ENCODE peak calls at places on chromosome 11, in five cellular contexts. D is pancreas, B is psoas muscle, K is heart right ventricle, Q is neural progenitor cell. Y is an unnamed sample.

GRCh38 chr11:40679276-40679675 is 780.2 kb downstream of the LRRC4C start:
- DNase-seq in D (no peak), B (no peak), K (no peak), Q (peak), Y (no peak)

GRCh38 chr11:82080160-82080559 is 653.5 kb downstream of the FAM181B start:
- DNase-seq in D (no peak), B (no peak), K (no peak), Q (no peak), Y (no peak)

GRCh38 chr11:37506516-37506915 is 908.5 kb upstream of the RAG2 start:
- DNase-seq in D (no peak), B (no peak), K (no peak), Q (no peak), Y (no peak)

GRCh38 chr11:7671807-7672206 is 1.5 kb downstream of the CYB5R2 start:
- DNase-seq in D (no peak), B (no peak), K (no peak), Q (no peak), Y (no peak)

GRCh38 chr11:70885281-70885680 is 367.1 kb downstream of the SHANK2 start:
- DNase-seq in D (no peak), B (no peak), K (no peak), Q (no peak), Y (no peak)

GRCh38 chr11:73187854-73188253 is 30.2 kb upstream of the P2RY2 start:
- DNase-seq in D (no peak), B (no peak), K (no peak), Q (no peak), Y (no peak)

GRCh38 chr11:83693279-83693992 is 407.3 kb upstream of the CCDC90B start:
- DNase-seq in D (no peak), B (no peak), K (no peak), Q (no peak), Y (no peak)

GRCh38 chr11:85752201-85752889 is 58.6 kb downstream of the SYTL2 start:
- DNase-seq in D (peak), B (no peak), K (no peak), Q (no peak), Y (no peak)

GRCh38 chr11:75524576-75525432 is 937 bp downstream of the GDPD5 start:
- DNase-seq in D (peak), B (no peak), K (peak), Q (peak), Y (no peak)

GRCh38 chr11:126026579-126026978 is 36.1 kb downstream of the CDON start:
- DNase-seq in D (no peak), B (no peak), K (no peak), Q (no peak), Y (no peak)

GRCh38 chr11:74719011-74719410 is 12.2 kb downstream of the CHRDL2 start:
- DNase-seq in D (no peak), B (no peak), K (no peak), Q (no peak), Y (no peak)

GRCh38 chr11:8250981-8251620 is 12.6 kb downstream of the LMO1 start:
- DNase-seq in D (no peak), B (no peak), K (no peak), Q (no peak), Y (no peak)

GRCh38 chr11:11662578-11662977 is 40.8 kb upstream of the GALNT18 start:
- DNase-seq in D (no peak), B (no peak), K (no peak), Q (no peak), Y (no peak)

GRCh38 chr11:87819141-87819540 is 356.1 kb downstream of the RAB38 start:
- DNase-seq in D (no peak), B (no peak), K (no peak), Q (no peak), Y (no peak)

GRCh38 chr11:11567862-11568650 is 53.7 kb downstream of the GALNT18 start:
- DNase-seq in D (no peak), B (no peak), K (no peak), Q (no peak), Y (no peak)

GRCh38 chr11:1234771-1235614 is 12.1 kb downstream of the MUC5B start:
- DNase-seq in D (no peak), B (peak), K (peak), Q (peak), Y (peak)

GRCh38 chr11:87185228-87185627 is 147.5 kb downstream of the TMEM135 start:
- DNase-seq in D (no peak), B (no peak), K (no peak), Q (no peak), Y (no peak)

GRCh38 chr11:134544095-134544815 is 132.2 kb upstream of the B3GAT1 start:
- DNase-seq in D (no peak), B (no peak), K (no peak), Q (no peak), Y (no peak)

GRCh38 chr11:103862049-103862826 is 174.2 kb upstream of the DDI1 start:
- DNase-seq in D (no peak), B (no peak), K (no peak), Q (no peak), Y (no peak)

GRCh38 chr11:131710511-131710910 is 340.1 kb downstream of the NTM start:
- DNase-seq in D (no peak), B (no peak), K (no peak), Q (no peak), Y (no peak)

GRCh38 chr11:34860518-34860917 is 55.7 kb downstream of the APIP start:
- DNase-seq in D (no peak), B (no peak), K (no peak), Q (no peak), Y (no peak)

GRCh38 chr11:43833657-43834073 is 47.0 kb upstream of the ALKBH3 start:
- DNase-seq in D (no peak), B (no peak), K (no peak), Q (no peak), Y (no peak)

GRCh38 chr11:107999759-108000455 is 8.8 kb upstream of the CUL5 start:
- DNase-seq in D (no peak), B (no peak), K (no peak), Q (peak), Y (no peak)

GRCh38 chr11:57324154-57324885 is 432 bp downstream of the TNKS1BP1 start:
- DNase-seq in D (peak), B (peak), K (peak), Q (peak), Y (peak)

GRCh38 chr11:33944693-33945424 is 53.0 kb upstream of the LMO2 start:
- DNase-seq in D (no peak), B (no peak), K (no peak), Q (no peak), Y (no peak)

GRCh38 chr11:120344302-120345004 is 8.2 kb downstream of the ARHGEF12 start:
- DNase-seq in D (no peak), B (no peak), K (no peak), Q (no peak), Y (no peak)

GRCh38 chr11:8354622-8355417 is 91.1 kb upstream of the LMO1 start:
- DNase-seq in D (no peak), B (no peak), K (no peak), Q (peak), Y (no peak)

GRCh38 chr11:10770626-10771254 is 19.7 kb downstream of the CTR9 start:
- DNase-seq in D (peak), B (peak), K (peak), Q (peak), Y (peak)

GRCh38 chr11:62855571-62856332 is 16.4 kb upstream of the WDR74 start:
- DNase-seq in D (peak), B (peak), K (peak), Q (peak), Y (peak)

GRCh38 chr11:32478277-32478731 is 43.0 kb upstream of the WT1 start:
- DNase-seq in D (no peak), B (no peak), K (no peak), Q (no peak), Y (peak)

GRCh38 chr11:89463381-89463780 is 27.8 kb downstream of the NOX4 start:
- DNase-seq in D (no peak), B (no peak), K (no peak), Q (no peak), Y (no peak)

GRCh38 chr11:32358729-32359128 is 76.6 kb downstream of the WT1 start:
- DNase-seq in D (no peak), B (no peak), K (no peak), Q (peak), Y (peak)

DNA sequence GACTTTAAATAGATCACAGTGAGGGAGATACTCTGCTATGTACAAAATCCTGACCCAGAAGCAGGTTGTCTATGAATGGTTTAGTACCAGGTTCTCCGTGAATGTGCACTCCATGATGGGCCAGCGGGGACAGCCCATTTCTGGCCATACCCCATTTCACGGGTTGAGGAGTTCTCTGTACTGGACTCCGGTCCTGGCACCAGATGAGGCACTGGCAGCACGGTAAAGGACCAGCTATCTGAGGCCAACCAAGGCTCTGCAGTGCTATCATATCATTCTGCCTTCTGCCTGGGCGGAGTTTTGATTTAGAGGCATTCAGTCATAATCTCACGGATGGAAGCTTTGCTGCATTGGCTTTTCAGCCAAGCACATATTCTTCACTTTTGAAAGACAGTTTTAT is 18.5 kb upstream of the KMT5B start:
- DNase-seq in D (no peak), B (no peak), K (no peak), Q (no peak), Y (no peak)
- H3K4me3 ChIP-seq in D (no peak), B (no peak), K (no peak), Q (no peak), Y (no peak)

DNA sequence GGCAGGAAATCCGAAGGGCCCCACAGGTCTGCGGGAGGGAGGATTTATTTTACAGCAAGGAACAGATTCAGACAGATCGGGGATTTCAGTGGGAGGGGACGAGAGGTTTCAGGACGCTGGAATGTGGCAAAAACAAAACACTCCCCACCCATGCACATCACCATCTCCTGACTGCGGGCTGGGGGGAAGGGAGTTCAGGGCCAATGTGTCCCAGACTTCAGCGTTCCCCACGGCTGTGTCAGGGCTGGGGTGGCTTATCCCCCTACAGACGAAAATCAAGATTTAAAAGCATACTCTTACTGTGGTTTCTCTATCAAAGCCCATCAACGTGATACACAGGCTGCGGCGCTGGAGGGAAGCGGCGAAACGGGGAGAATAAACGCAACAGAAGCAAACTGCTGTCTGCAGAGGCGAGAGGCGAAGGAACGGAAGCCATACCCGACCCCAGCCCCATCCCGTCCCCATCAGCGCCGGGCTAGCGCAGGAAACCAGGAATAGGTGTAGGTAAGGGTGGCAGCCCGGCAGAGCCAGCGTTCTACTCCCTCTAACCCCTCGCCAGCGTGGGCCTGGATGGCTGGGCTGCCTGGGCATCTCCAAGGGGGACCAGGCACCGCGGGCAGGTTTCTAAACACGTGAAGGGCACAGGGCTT is 2.7 kb downstream of the TENM4 start:
- DNase-seq in D (no peak), B (no peak), K (no peak), Q (peak), Y (no peak)
- H3K4me3 ChIP-seq in D (no peak), B (peak), K (peak), Q (peak), Y (peak)

GRCh38 chr11:6646631-6647281 is 8.9 kb downstream of the DCHS1 start:
- DNase-seq in D (no peak), B (no peak), K (peak), Q (no peak), Y (peak)
- H3K4me3 ChIP-seq in D (no peak), B (no peak), K (no peak), Q (no peak), Y (no peak)

DNA sequence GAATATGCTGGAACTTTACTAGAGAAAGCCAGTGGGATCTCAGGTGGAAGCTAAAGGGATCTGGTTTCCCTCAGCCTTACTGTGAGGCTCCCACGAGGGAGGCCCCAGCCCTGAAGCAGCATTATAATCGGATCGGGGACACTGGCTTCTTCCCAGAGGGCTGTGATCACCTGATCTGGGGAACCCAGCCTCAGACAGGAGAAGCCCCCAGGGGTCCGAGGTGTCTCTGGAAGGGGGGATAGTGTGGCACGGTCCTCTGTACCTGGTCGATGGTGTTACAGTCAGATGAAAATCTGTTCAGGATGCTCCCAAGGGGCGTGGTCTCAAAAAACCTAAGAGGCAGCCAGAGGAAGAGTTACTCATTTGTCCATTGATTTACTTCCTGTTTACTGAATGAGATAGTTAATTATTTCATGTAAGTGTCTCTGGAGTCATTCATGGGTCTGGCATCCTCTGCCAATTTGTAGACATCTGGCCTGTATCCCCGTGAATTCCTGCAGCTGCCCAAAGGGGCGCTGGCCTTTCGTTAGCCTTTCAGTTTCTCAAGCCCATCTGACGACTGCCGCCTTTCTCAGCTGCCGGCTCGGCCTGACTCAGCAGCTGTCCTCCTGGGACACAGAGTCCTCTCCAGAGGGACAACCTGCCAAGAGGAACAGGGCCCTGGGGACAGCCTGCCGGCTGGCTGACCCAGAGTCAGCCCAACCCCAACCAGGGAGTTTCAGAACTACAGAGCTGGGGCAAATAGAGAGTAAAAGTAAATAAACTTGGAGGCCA is 17.0 kb upstream of the KCNJ11 start:
- DNase-seq in D (peak), B (peak), K (peak), Q (peak), Y (peak)
- H3K4me3 ChIP-seq in D (no peak), B (peak), K (no peak), Q (no peak), Y (no peak)

GRCh38 chr11:22193348-22194051 is 615 bp downstream of the ANO5 start:
- DNase-seq in D (peak), B (peak), K (peak), Q (peak), Y (peak)
- H3K4me3 ChIP-seq in D (peak), B (peak), K (peak), Q (peak), Y (peak)

GRCh38 chr11:47850337-47850736 is 2.2 kb upstream of the NUP160 start:
- DNase-seq in D (no peak), B (no peak), K (no peak), Q (no peak), Y (no peak)

GRCh38 chr11:47847892-47848635 is at the start of gene NUP160:
- DNase-seq in D (peak), B (peak), K (peak), Q (peak), Y (peak)

GRCh38 chr11:47847537-47847891 is 636 bp downstream of the NUP160 start:
- DNase-seq in D (no peak), B (no peak), K (no peak), Q (no peak), Y (no peak)

GRCh38 chr11:47848636-47849155 is 546 bp upstream of the NUP160 start:
- DNase-seq in D (no peak), B (no peak), K (no peak), Q (no peak), Y (no peak)

DNA sequence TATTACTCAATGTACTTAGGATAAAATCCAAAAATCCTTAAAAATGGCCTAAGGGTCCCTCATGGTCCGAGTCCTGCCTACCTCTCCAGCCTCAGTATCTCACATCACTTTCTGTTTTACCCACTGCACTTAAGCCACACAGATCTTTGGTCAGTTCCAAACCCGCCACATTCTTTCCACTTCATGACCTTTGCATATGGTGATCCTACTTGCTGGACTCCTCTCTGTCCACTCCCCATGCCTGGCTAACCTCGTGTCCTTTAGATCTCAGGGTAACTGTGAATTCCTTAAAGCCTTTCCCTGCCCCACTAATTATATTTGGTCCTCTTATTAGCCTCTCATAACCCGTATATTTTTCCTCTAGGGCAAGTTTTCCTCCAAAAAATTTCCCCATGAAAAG is 1.2 kb downstream of the NUP160 start:
- DNase-seq in D (no peak), B (no peak), K (no peak), Q (peak), Y (no peak)
- H3K4me3 ChIP-seq in D (no peak), B (peak), K (no peak), Q (peak), Y (peak)

DNA sequence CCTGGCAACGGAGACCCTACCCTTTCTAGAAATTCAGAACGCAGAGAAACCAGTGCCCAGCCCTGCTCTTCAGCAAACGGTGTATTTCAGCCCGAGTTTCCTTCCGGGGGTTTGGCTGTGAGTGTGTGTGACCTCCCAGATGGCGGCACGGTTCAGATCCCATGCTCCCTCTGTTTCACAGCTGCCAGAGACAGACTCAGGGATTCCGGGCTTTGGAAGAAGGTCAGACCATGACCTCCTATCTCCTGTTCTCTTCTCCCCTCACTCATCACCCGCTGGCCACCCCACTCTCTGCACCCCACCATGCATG is 256.3 kb upstream of the CADM1 start:
- DNase-seq in D (no peak), B (no peak), K (no peak), Q (peak), Y (no peak)
- H3K4me3 ChIP-seq in D (no peak), B (peak), K (peak), Q (peak), Y (peak)

GRCh38 chr11:118341749-118342489 is 586 bp downstream of the CD3D start:
- DNase-seq in D (no peak), B (no peak), K (no peak), Q (no peak), Y (no peak)
- H3K4me3 ChIP-seq in D (no peak), B (no peak), K (no peak), Q (no peak), Y (no peak)

GRCh38 chr11:111908639-111909305 is 2.8 kb downstream of the CRYAB start:
- DNase-seq in D (no peak), B (no peak), K (no peak), Q (no peak), Y (no peak)

GRCh38 chr11:111912535-111912934 is at the start of gene HSPB2:
- DNase-seq in D (no peak), B (peak), K (peak), Q (no peak), Y (peak)

GRCh38 chr11:111911563-111912401 is at the start of gene CRYAB:
- DNase-seq in D (peak), B (peak), K (peak), Q (peak), Y (peak)

GRCh38 chr11:111909378-111909777 is 2.2 kb downstream of the CRYAB start:
- DNase-seq in D (no peak), B (no peak), K (no peak), Q (no peak), Y (no peak)

GRCh38 chr11:111910637-111911562 is 670 bp downstream of the CRYAB start:
- DNase-seq in D (no peak), B (no peak), K (no peak), Q (no peak), Y (peak)
- H3K4me3 ChIP-seq in D (no peak), B (peak), K (peak), Q (no peak), Y (peak)

Y was measured in right cardiac atrium.